ENCODE peak calls at places on chromosomes 12 and 14, in seven cellular contexts. W, P, I, C, L, M and K are unnamed samples.

GRCh38 chr12:71686658-71687025 is 760 bp downstream of the TMEM19 start:
- DNase-seq in P (no peak), M (no peak), L (peak), I (no peak), W (no peak), C (no peak), K (no peak)

GRCh38 chr14:59343585-59343984 is 121.6 kb downstream of the GPR135 start:
- DNase-seq in C (no peak), I (peak), W (no peak), P (peak), L (no peak), M (no peak), K (no peak)

GRCh38 chr14:94569381-94570001 is 8.2 kb downstream of the SERPINA4 start:
- DNase-seq in P (peak), I (no peak), W (no peak), L (no peak), M (no peak), C (no peak), K (no peak)

GRCh38 chr12:53591301-53592206 is 34.6 kb downstream of the ATF7 start:
- DNase-seq in M (no peak), C (no peak), I (no peak), L (no peak), P (no peak), W (no peak), K (no peak)

GRCh38 chr12:64801381-64801780 is 23.1 kb upstream of the TBC1D30 start:
- DNase-seq in I (no peak), M (peak), W (no peak), L (no peak), P (no peak), C (no peak), K (no peak)

GRCh38 chr14:25046301-25046943 is 3.5 kb downstream of the STXBP6 start:
- DNase-seq in M (no peak), P (no peak), L (peak), C (no peak), W (no peak), I (no peak), K (no peak)

GRCh38 chr12:127401536-127401935 is 865.4 kb upstream of the TMEM132C start:
- DNase-seq in I (no peak), L (no peak), P (no peak), C (no peak), M (no peak), W (no peak), K (no peak)

GRCh38 chr12:127191124-127191523 is 1075.8 kb upstream of the TMEM132C start:
- DNase-seq in W (no peak), P (no peak), L (peak), C (no peak), I (no peak), M (no peak), K (peak)

GRCh38 chr12:65725376-65725775 is 98.9 kb upstream of the HMGA2 start:
- DNase-seq in W (no peak), L (peak), I (no peak), M (no peak), C (no peak), P (no peak), K (no peak)

GRCh38 chr12:39389399-39390150 is 53.3 kb downstream of the KIF21A start:
- DNase-seq in P (no peak), W (no peak), C (no peak), L (no peak), I (no peak), M (no peak), K (no peak)

GRCh38 chr14:100025111-100025510 is 40.1 kb upstream of the EVL start:
- DNase-seq in W (no peak), P (no peak), I (no peak), L (peak), M (peak), C (no peak), K (no peak)

GRCh38 chr14:85934886-85935254 is 404.9 kb downstream of the FLRT2 start:
- DNase-seq in I (no peak), L (no peak), M (no peak), W (no peak), C (no peak), P (no peak), K (no peak)

GRCh38 chr12:108635201-108635996 is 1.7 kb upstream of the SELPLG start:
- DNase-seq in L (peak), W (no peak), P (no peak), C (no peak), I (no peak), M (no peak), K (no peak)

GRCh38 chr14:77485256-77485655 is 13.4 kb downstream of the ISM2 start:
- DNase-seq in W (no peak), C (no peak), L (no peak), M (no peak), P (no peak), I (no peak), K (no peak)

GRCh38 chr12:7460375-7461259 is 16.7 kb upstream of the CD163L1 start:
- DNase-seq in L (peak), W (no peak), M (peak), I (peak), C (no peak), P (peak), K (no peak)

GRCh38 chr12:54363047-54363446 is 1.2 kb downstream of the GPR84 start:
- DNase-seq in W (no peak), P (no peak), L (no peak), I (no peak), M (no peak), C (no peak), K (no peak)

GRCh38 chr12:30794591-30795409 is 40.0 kb upstream of the CAPRIN2 start:
- DNase-seq in I (no peak), M (peak), P (no peak), C (no peak), L (peak), W (no peak), K (no peak)

GRCh38 chr12:71594214-71594948 is 69.3 kb downstream of the ZFC3H1 start:
- DNase-seq in I (no peak), W (no peak), L (no peak), C (no peak), M (peak), P (peak), K (no peak)

GRCh38 chr14:61562321-61563161 is 132.8 kb upstream of the HIF1A start:
- DNase-seq in P (peak), I (no peak), C (no peak), L (peak), M (peak), W (no peak), K (peak)

GRCh38 chr14:68789798-68790655 is 2.8 kb downstream of the ZFP36L1 start:
- DNase-seq in I (no peak), P (peak), L (no peak), C (no peak), M (no peak), W (no peak), K (no peak)

GRCh38 chr12:110039085-110039807 is 9.1 kb downstream of the C12orf76 start:
- DNase-seq in P (peak), M (peak), I (no peak), C (no peak), W (no peak), L (peak), K (peak)

GRCh38 chr12:203462-204260 is 10.3 kb downstream of the SLC6A12 start:
- DNase-seq in I (peak), P (no peak), M (peak), W (no peak), C (no peak), L (no peak), K (no peak)

GRCh38 chr12:16515666-16516065 is 90.3 kb downstream of the LMO3 start:
- DNase-seq in M (no peak), L (peak), P (no peak), W (no peak), I (no peak), C (no peak), K (no peak)

GRCh38 chr12:79083181-79083580 is 218.6 kb downstream of the SYT1 start:
- DNase-seq in W (no peak), L (peak), P (no peak), M (no peak), C (no peak), I (no peak), K (no peak)

GRCh38 chr12:125518074-125518473 is 452.8 kb downstream of the AACS start:
- DNase-seq in I (no peak), W (no peak), M (no peak), C (no peak), L (no peak), P (peak), K (no peak)

GRCh38 chr12:104715562-104716182 is 242.4 kb downstream of the SLC41A2 start:
- DNase-seq in W (no peak), I (no peak), M (no peak), P (no peak), L (no peak), C (no peak), K (no peak)

GRCh38 chr12:127670294-127670693 is 596.7 kb upstream of the TMEM132C start:
- DNase-seq in L (no peak), W (no peak), I (no peak), M (no peak), P (no peak), C (no peak), K (no peak)

GRCh38 chr12:67701121-67701520 is 52.6 kb downstream of the DYRK2 start:
- DNase-seq in M (no peak), C (no peak), P (no peak), L (peak), I (no peak), W (no peak), K (no peak)

GRCh38 chr12:101459642-101460346 is 15.3 kb upstream of the SPIC start:
- DNase-seq in M (peak), W (no peak), P (no peak), C (peak), I (no peak), L (peak), K (no peak)

GRCh38 chr12:124678421-124678893 is 111.0 kb upstream of the NCOR2 start:
- DNase-seq in L (no peak), P (no peak), I (no peak), M (no peak), C (no peak), W (no peak), K (no peak)

GRCh38 chr12:66859751-66860440 is 181.0 kb upstream of the GRIP1 start:
- DNase-seq in L (no peak), M (no peak), I (no peak), P (no peak), W (no peak), C (no peak), K (no peak)

GRCh38 chr12:100733817-100734593 is 60.6 kb upstream of the ANO4 start:
- DNase-seq in L (peak), P (no peak), I (no peak), C (no peak), W (no peak), M (peak), K (peak)

GRCh38 chr14:22781606-22782000 is 15.1 kb downstream of the OXA1L start:
- DNase-seq in C (no peak), P (no peak), I (no peak), W (no peak), L (peak), M (no peak), K (no peak)

GRCh38 chr12:64019654-64020053 is 175.2 kb downstream of the SRGAP1 start:
- DNase-seq in I (no peak), W (no peak), P (no peak), C (no peak), M (no peak), L (no peak), K (no peak)

GRCh38 chr14:74014299-74014698 is 4.8 kb downstream of the ENTPD5 start:
- DNase-seq in C (no peak), I (no peak), M (no peak), W (no peak), P (peak), L (no peak), K (no peak)

GRCh38 chr12:57723630-57723962 is 14.9 kb downstream of the AGAP2 start:
- DNase-seq in P (no peak), L (no peak), I (no peak), M (no peak), W (no peak), C (no peak), K (no peak)

DNA sequence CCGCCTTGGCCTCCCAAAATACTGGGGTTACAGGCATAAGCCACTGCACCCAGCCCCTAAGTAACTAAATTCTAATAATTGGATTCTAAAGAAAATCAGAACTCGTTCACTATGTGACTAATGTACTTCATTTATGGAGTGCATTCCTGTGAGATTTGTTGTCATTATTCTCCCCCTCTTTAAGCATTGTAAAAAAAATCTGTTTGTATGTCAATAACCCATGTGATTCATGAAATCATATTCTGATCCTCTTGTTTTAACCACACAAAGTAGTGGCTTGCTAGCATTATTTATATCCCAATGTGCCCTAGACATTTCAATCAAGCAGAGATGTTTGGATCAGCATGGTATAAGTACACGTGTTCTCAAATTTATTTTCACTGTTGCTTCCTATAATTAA is 78.2 kb upstream of the OSBPL8 start:
- DNase-seq in W (no peak), I (no peak), C (no peak), P (no peak), M (no peak), L (peak), K (no peak)
- H3K27ac ChIP-seq in W (no peak), I (no peak), C (no peak), P (no peak), M (no peak), L (no peak), K (no peak)

GRCh38 chr14:105178069-105178867 is 2.8 kb downstream of the NUDT14 start:
- DNase-seq in M (no peak), I (no peak), P (no peak), L (no peak), C (no peak), W (no peak), K (no peak)
- TF ChIP-seq CTCF in M (no peak), I (no peak), P (no peak), L (no peak), C (no peak), W (no peak), K (no peak)

GRCh38 chr12:128983371-128983770 is 130.1 kb downstream of the GLT1D1 start:
- DNase-seq in M (no peak), P (no peak), C (no peak), I (no peak), W (no peak), L (no peak), K (no peak)
- H3K4me3 ChIP-seq in M (no peak), P (no peak), C (no peak), I (no peak), W (no peak), L (no peak), K (no peak)

GRCh38 chr12:75795125-75795524 is 236.5 kb downstream of the PHLDA1 start:
- DNase-seq in I (no peak), P (no peak), C (no peak), L (no peak), W (no peak), M (no peak), K (no peak)

GRCh38 chr12:75790219-75790618 is 241.4 kb downstream of the PHLDA1 start:
- DNase-seq in W (no peak), M (no peak), L (peak), P (no peak), C (no peak), I (no peak), K (no peak)

GRCh38 chr12:75798527-75798926 is 233.0 kb downstream of the PHLDA1 start:
- DNase-seq in L (no peak), P (no peak), M (no peak), W (no peak), C (no peak), I (no peak), K (no peak)

DNA sequence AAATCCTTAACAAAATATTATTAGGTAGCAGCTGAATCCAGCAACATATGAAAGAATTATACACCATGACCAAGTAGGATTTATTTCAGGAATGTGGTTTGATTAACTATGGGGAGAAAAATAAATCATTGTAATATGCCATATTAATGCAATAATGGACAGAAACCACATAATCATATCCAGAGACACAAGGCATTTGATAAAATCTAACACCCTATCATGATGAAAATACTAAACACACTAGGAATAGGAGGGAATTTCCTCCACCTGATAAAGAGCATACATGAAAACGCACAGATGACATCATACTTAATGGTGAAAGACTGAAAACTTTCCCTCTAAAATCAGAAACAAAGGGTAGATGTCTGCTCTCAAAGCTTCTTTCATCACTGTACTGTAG is 238.9 kb downstream of the PHLDA1 start:
- DNase-seq in I (no peak), W (no peak), P (no peak), M (no peak), L (peak), C (no peak), K (no peak)
- H3K27ac ChIP-seq in I (no peak), W (no peak), P (no peak), M (no peak), L (no peak), C (no peak), K (no peak)

GRCh38 chr12:130401703-130402102 is 64.0 kb downstream of the PIWIL1 start:
- DNase-seq in I (no peak), W (no peak), L (no peak), M (peak), P (no peak), C (no peak), K (no peak)
- TF ChIP-seq CTCF in I (peak), W (no peak), L (no peak), M (peak), P (no peak), C (no peak), K (no peak)